ENCODE peak calls at places on chromosomes 13 and 19, in eight cellular contexts. M, K, R, J, F, W, P and X are unnamed samples.

GRCh38 chr13:71703145-71703544 is 163.9 kb downstream of the DACH1 start:
- DNase-seq in J (no peak), M (no peak), W (no peak), F (no peak), R (no peak), K (no peak), P (no peak), X (no peak)

GRCh38 chr19:49887653-49888477 is 8.8 kb downstream of the IL4I1 start:
- DNase-seq in M (no peak), J (no peak), F (no peak), P (no peak), W (no peak), K (no peak), R (no peak), X (no peak)

GRCh38 chr13:62997038-62997619 is 1581.5 kb upstream of the PCDH20 start:
- DNase-seq in F (no peak), J (no peak), R (peak; percentile 56), M (no peak), P (no peak), K (no peak), W (no peak), X (no peak)

GRCh38 chr19:5293607-5294089 is 47.0 kb downstream of the PTPRS start:
- DNase-seq in R (peak; percentile 83), F (peak; percentile 28), P (no peak), J (peak; percentile 57), W (no peak), M (no peak), K (no peak), X (peak; percentile 79)

GRCh38 chr19:29591670-29592069 is 14.4 kb upstream of the POP4 start:
- DNase-seq in R (no peak), F (no peak), P (no peak), K (no peak), W (no peak), J (no peak), M (no peak), X (no peak)

GRCh38 chr13:44842158-44842557 is 147.1 kb downstream of the NUFIP1 start:
- DNase-seq in P (no peak), K (no peak), F (no peak), J (no peak), R (no peak), M (no peak), W (no peak), X (no peak)

GRCh38 chr13:68234278-68234677 is 1004.1 kb upstream of the PCDH9 start:
- DNase-seq in K (no peak), W (no peak), P (no peak), J (no peak), F (no peak), M (no peak), R (no peak), X (no peak)

GRCh38 chr19:18349524-18350128 is 9.2 kb downstream of the PGPEP1 start:
- DNase-seq in R (peak; percentile 72), J (peak; percentile 65), P (no peak), M (no peak), W (no peak), K (no peak), F (peak; percentile 64), X (no peak)

GRCh38 chr13:95676100-95676774 is 702 bp upstream of the DNAJC3 start:
- DNase-seq in R (no peak), P (peak; percentile 34), K (no peak), W (no peak), J (no peak), F (peak; percentile 55), M (no peak), X (peak; percentile 66)

GRCh38 chr13:106034201-106034600 is 501.3 kb downstream of the EFNB2 start:
- DNase-seq in P (no peak), M (no peak), R (no peak), W (no peak), F (no peak), J (no peak), K (no peak), X (no peak)

GRCh38 chr19:40896418-40896796 is 14.4 kb upstream of the CYP2A7 start:
- DNase-seq in F (no peak), K (no peak), M (no peak), R (no peak), W (no peak), J (no peak), P (no peak), X (no peak)

GRCh38 chr13:110359840-110360301 is 52.8 kb downstream of the COL4A2 start:
- DNase-seq in F (no peak), W (no peak), R (peak; percentile 52), P (no peak), J (no peak), M (no peak), K (no peak), X (no peak)